ENCODE peak calls at places on chromosome 9, in nine cellular contexts. One of them, this sample, is unnamed.

GRCh38 chr9:21527579-21527978 is 45.5 kb upstream of the IFNE start:
- DNase-seq in GM12864: no peak
- DNase-seq in activated CD8-positive, alpha-beta memory T cell treated with anti-CD3 and anti-CD28 coated beads for 24 hours: no peak
- DNase-seq in hippocampal formation: no peak
- DNase-seq in astrocyte of the spinal cord: no peak
- DNase-seq in ACHN: no peak
- DNase-seq in SJSA1: no peak
- DNase-seq in NCI-H748 treated with DMSO at 0.1 percent for 48 hours: no peak
- DNase-seq in fibroblast of the aortic adventitia: no peak
- DNase-seq in this sample: no peak

GRCh38 chr9:36970007-36970888 is 63.8 kb downstream of the PAX5 start:
- DNase-seq in GM12864: no peak
- DNase-seq in activated CD8-positive, alpha-beta memory T cell treated with anti-CD3 and anti-CD28 coated beads for 24 hours: no peak
- DNase-seq in hippocampal formation: no peak
- DNase-seq in astrocyte of the spinal cord: no peak
- DNase-seq in ACHN: no peak
- DNase-seq in SJSA1: no peak
- DNase-seq in NCI-H748 treated with DMSO at 0.1 percent for 48 hours: no peak
- DNase-seq in fibroblast of the aortic adventitia: no peak
- DNase-seq in this sample: no peak

GRCh38 chr9:91536211-91536691 is 112.6 kb upstream of the NFIL3 start:
- DNase-seq in GM12864: no peak
- DNase-seq in activated CD8-positive, alpha-beta memory T cell treated with anti-CD3 and anti-CD28 coated beads for 24 hours: no peak
- DNase-seq in hippocampal formation: no peak
- DNase-seq in astrocyte of the spinal cord: peak; percentile 88
- DNase-seq in ACHN: no peak
- DNase-seq in SJSA1: peak; percentile 75
- DNase-seq in NCI-H748 treated with DMSO at 0.1 percent for 48 hours: no peak
- DNase-seq in fibroblast of the aortic adventitia: peak; percentile 49
- DNase-seq in this sample: no peak

GRCh38 chr9:98430535-98430934 is 175.1 kb upstream of the TBC1D2 start:
- DNase-seq in GM12864: no peak
- DNase-seq in activated CD8-positive, alpha-beta memory T cell treated with anti-CD3 and anti-CD28 coated beads for 24 hours: no peak
- DNase-seq in hippocampal formation: peak; percentile 46
- DNase-seq in astrocyte of the spinal cord: no peak
- DNase-seq in ACHN: no peak
- DNase-seq in SJSA1: no peak
- DNase-seq in NCI-H748 treated with DMSO at 0.1 percent for 48 hours: no peak
- DNase-seq in fibroblast of the aortic adventitia: peak; percentile 31
- DNase-seq in this sample: no peak

GRCh38 chr9:107472581-107473335 is 16.8 kb downstream of the KLF4 start:
- DNase-seq in GM12864: no peak
- DNase-seq in activated CD8-positive, alpha-beta memory T cell treated with anti-CD3 and anti-CD28 coated beads for 24 hours: no peak
- DNase-seq in hippocampal formation: no peak
- DNase-seq in astrocyte of the spinal cord: no peak
- DNase-seq in ACHN: no peak
- DNase-seq in SJSA1: no peak
- DNase-seq in NCI-H748 treated with DMSO at 0.1 percent for 48 hours: peak; percentile 71
- DNase-seq in fibroblast of the aortic adventitia: no peak
- DNase-seq in this sample: no peak

GRCh38 chr9:109975574-109976327 is 195.8 kb downstream of the PALM2AKAP2 start:
- DNase-seq in GM12864: no peak
- DNase-seq in activated CD8-positive, alpha-beta memory T cell treated with anti-CD3 and anti-CD28 coated beads for 24 hours: no peak
- DNase-seq in hippocampal formation: no peak
- DNase-seq in astrocyte of the spinal cord: peak; percentile 90
- DNase-seq in ACHN: no peak
- DNase-seq in SJSA1: no peak
- DNase-seq in NCI-H748 treated with DMSO at 0.1 percent for 48 hours: no peak
- DNase-seq in fibroblast of the aortic adventitia: peak; percentile 93
- DNase-seq in this sample: no peak

GRCh38 chr9:90778746-90779145 is 22.9 kb upstream of the SYK start:
- DNase-seq in GM12864: no peak
- DNase-seq in activated CD8-positive, alpha-beta memory T cell treated with anti-CD3 and anti-CD28 coated beads for 24 hours: no peak
- DNase-seq in hippocampal formation: no peak
- DNase-seq in astrocyte of the spinal cord: no peak
- DNase-seq in ACHN: no peak
- DNase-seq in SJSA1: no peak
- DNase-seq in NCI-H748 treated with DMSO at 0.1 percent for 48 hours: no peak
- DNase-seq in fibroblast of the aortic adventitia: no peak
- DNase-seq in this sample: no peak

GRCh38 chr9:133307271-133307670 is 28.7 kb downstream of the SURF6 start:
- DNase-seq in GM12864: no peak
- DNase-seq in activated CD8-positive, alpha-beta memory T cell treated with anti-CD3 and anti-CD28 coated beads for 24 hours: no peak
- DNase-seq in hippocampal formation: no peak
- DNase-seq in astrocyte of the spinal cord: no peak
- DNase-seq in ACHN: no peak
- DNase-seq in SJSA1: no peak
- DNase-seq in NCI-H748 treated with DMSO at 0.1 percent for 48 hours: no peak
- DNase-seq in fibroblast of the aortic adventitia: no peak
- DNase-seq in this sample: no peak

GRCh38 chr9:4810565-4810964 is 17.8 kb downstream of the RCL1 start:
- DNase-seq in GM12864: no peak
- DNase-seq in activated CD8-positive, alpha-beta memory T cell treated with anti-CD3 and anti-CD28 coated beads for 24 hours: no peak
- DNase-seq in hippocampal formation: no peak
- DNase-seq in astrocyte of the spinal cord: no peak
- DNase-seq in ACHN: no peak
- DNase-seq in SJSA1: no peak
- DNase-seq in NCI-H748 treated with DMSO at 0.1 percent for 48 hours: no peak
- DNase-seq in fibroblast of the aortic adventitia: no peak
- DNase-seq in this sample: no peak

GRCh38 chr9:92196909-92197308 is 81.7 kb upstream of the SPTLC1 start:
- DNase-seq in GM12864: no peak
- DNase-seq in activated CD8-positive, alpha-beta memory T cell treated with anti-CD3 and anti-CD28 coated beads for 24 hours: no peak
- DNase-seq in hippocampal formation: no peak
- DNase-seq in astrocyte of the spinal cord: no peak
- DNase-seq in ACHN: no peak
- DNase-seq in SJSA1: no peak
- DNase-seq in NCI-H748 treated with DMSO at 0.1 percent for 48 hours: no peak
- DNase-seq in fibroblast of the aortic adventitia: peak; percentile 80
- DNase-seq in this sample: no peak